ENCODE peak calls at places on chromosomes 13 and 19, in ten cellular contexts. W is GM23338, O is breast epithelium, Z is nucleus accumbens, U is colonic mucosa, A is astrocyte, E is psoas muscle, L is left ventricle myocardium superior, D is H7, V is cardiac fibroblast. X is an unnamed sample.

GRCh38 chr13:94657167-94657566 is 55.2 kb downstream of the SOX21 start:
- DNase-seq in W (no peak), O (no peak), Z (no peak), U (no peak), A (peak; percentile 33), E (no peak), L (no peak), D (no peak), V (peak; percentile 66), X (no peak)

GRCh38 chr19:38728752-38729541 is 15.3 kb downstream of the CAPN12 start:
- DNase-seq in W (no peak), O (no peak), Z (no peak), U (no peak), A (no peak), E (peak; percentile 50), L (peak; percentile 34), D (no peak), V (no peak), X (no peak)

GRCh38 chr19:45798995-45799517 is 6.4 kb upstream of the DMWD start:
- DNase-seq in W (peak; percentile 78), O (no peak), Z (no peak), U (no peak), A (peak; percentile 69), E (peak; percentile 80), L (peak; percentile 68), D (peak; percentile 94), V (peak; percentile 80), X (peak; percentile 60)

GRCh38 chr13:43355774-43356173 is 332.4 kb downstream of the DNAJC15 start:
- DNase-seq in W (no peak), O (no peak), Z (no peak), U (no peak), A (no peak), E (no peak), L (no peak), D (no peak), V (no peak), X (no peak)

GRCh38 chr13:36509369-36509768 is 77.1 kb downstream of the CCNA1 start:
- DNase-seq in W (peak; percentile 80), O (no peak), Z (no peak), U (no peak), A (no peak), E (no peak), L (no peak), D (peak; percentile 38), V (no peak), X (no peak)

GRCh38 chr19:20179946-20180345 is 12.9 kb downstream of the ZNF486 start:
- DNase-seq in W (no peak), O (no peak), Z (no peak), U (no peak), A (peak; percentile 1), E (no peak), L (no peak), D (no peak), V (peak; percentile 18), X (no peak)

GRCh38 chr13:110897024-110897423 is 17.8 kb downstream of the ANKRD10 start:
- DNase-seq in W (no peak), O (no peak), Z (no peak), U (no peak), A (no peak), E (no peak), L (no peak), D (no peak), V (no peak), X (no peak)

GRCh38 chr13:98842858-98843481 is 90.5 kb upstream of the SLC15A1 start:
- DNase-seq in W (peak; percentile 89), O (no peak), Z (peak; percentile 38), U (peak; percentile 72), A (peak; percentile 48), E (peak; percentile 82), L (peak; percentile 64), D (peak; percentile 57), V (peak; percentile 86), X (peak; percentile 70)

GRCh38 chr13:19810996-19811881 is 28.5 kb upstream of the PSPC1 start:
- DNase-seq in W (no peak), O (no peak), Z (no peak), U (no peak), A (no peak), E (no peak), L (no peak), D (no peak), V (peak; percentile 22), X (no peak)

GRCh38 chr13:58979851-58980250 is 1183.9 kb downstream of the DIAPH3 start:
- DNase-seq in W (no peak), O (no peak), Z (no peak), U (no peak), A (no peak), E (no peak), L (no peak), D (no peak), V (no peak), X (no peak)

GRCh38 chr19:18562086-18562485 is 4.4 kb downstream of the KXD1 start:
- DNase-seq in W (no peak), O (no peak), Z (no peak), U (no peak), A (peak; percentile 47), E (peak; percentile 66), L (peak; percentile 53), D (no peak), V (peak; percentile 56), X (no peak)

GRCh38 chr13:112982281-112983041 is 13.4 kb downstream of the MCF2L start:
- DNase-seq in W (no peak), O (no peak), Z (no peak), U (no peak), A (no peak), E (no peak), L (peak; percentile 29), D (no peak), V (no peak), X (no peak)

GRCh38 chr19:48415395-48415794 is 21.9 kb downstream of the GRIN2D start:
- DNase-seq in W (peak; percentile 99), O (no peak), Z (peak; percentile 31), U (peak; percentile 95), A (peak; percentile 30), E (peak; percentile 86), L (peak; percentile 82), D (peak; percentile 93), V (peak; percentile 58), X (peak; percentile 17)

GRCh38 chr19:10603873-10604459 is 16.9 kb upstream of the AP1M2 start:
- DNase-seq in W (no peak), O (no peak), Z (no peak), U (no peak), A (no peak), E (no peak), L (no peak), D (no peak), V (peak; percentile 38), X (peak; percentile 23)

GRCh38 chr13:101917833-101918755 is 465.6 kb downstream of the ITGBL1 start:
- DNase-seq in W (peak; percentile 67), O (no peak), Z (no peak), U (no peak), A (no peak), E (no peak), L (no peak), D (peak; percentile 51), V (no peak), X (no peak)

GRCh38 chr13:47908200-47908902 is 92.7 kb downstream of the SUCLA2 start:
- DNase-seq in W (no peak), O (no peak), Z (no peak), U (no peak), A (peak; percentile 80), E (no peak), L (no peak), D (no peak), V (peak; percentile 33), X (no peak)

GRCh38 chr13:61286148-61286745 is 129.4 kb downstream of the PCDH20 start:
- DNase-seq in W (peak; percentile 66), O (no peak), Z (no peak), U (no peak), A (no peak), E (no peak), L (no peak), D (peak; percentile 9), V (no peak), X (no peak)

GRCh38 chr13:27425151-27425917 is 915 bp downstream of the GTF3A start:
- DNase-seq in W (no peak), O (no peak), Z (no peak), U (peak; percentile 40), A (peak; percentile 6), E (no peak), L (no peak), D (no peak), V (peak; percentile 19), X (peak; percentile 36)

GRCh38 chr19:11481777-11482383 is 1.0 kb upstream of the ELAVL3 start:
- DNase-seq in W (peak; percentile 95), O (no peak), Z (peak; percentile 96), U (peak; percentile 51), A (peak; percentile 70), E (peak; percentile 83), L (peak; percentile 80), D (peak; percentile 95), V (peak; percentile 87), X (peak; percentile 95)

GRCh38 chr19:45362291-45362690 is 8.1 kb downstream of the ERCC2 start:
- DNase-seq in W (no peak), O (no peak), Z (no peak), U (no peak), A (no peak), E (no peak), L (no peak), D (peak; percentile 39), V (no peak), X (no peak)

GRCh38 chr13:30306762-30307193 is 573 bp downstream of the KATNAL1 start:
- DNase-seq in W (peak; percentile 98), O (peak; percentile 91), Z (peak; percentile 89), U (peak; percentile 95), A (peak; percentile 80), E (peak; percentile 97), L (peak; percentile 95), D (peak; percentile 93), V (peak; percentile 94), X (peak; percentile 94)

GRCh38 chr19:30123109-30123508 is 181.1 kb downstream of the URI1 start:
- DNase-seq in W (no peak), O (no peak), Z (no peak), U (no peak), A (no peak), E (no peak), L (no peak), D (no peak), V (no peak), X (no peak)

GRCh38 chr19:41914191-41914834 is 13.9 kb downstream of the ERFL start:
- DNase-seq in W (no peak), O (no peak), Z (no peak), U (no peak), A (no peak), E (no peak), L (no peak), D (no peak), V (no peak), X (no peak)

GRCh38 chr19:6534451-6535093 is 3.7 kb downstream of the TNFSF9 start:
- DNase-seq in W (peak; percentile 65), O (no peak), Z (no peak), U (no peak), A (no peak), E (no peak), L (no peak), D (peak; percentile 80), V (no peak), X (no peak)

GRCh38 chr13:79457948-79458347 is 23.0 kb upstream of the NDFIP2 start:
- DNase-seq in W (no peak), O (no peak), Z (no peak), U (no peak), A (peak; percentile 78), E (no peak), L (no peak), D (no peak), V (peak; percentile 89), X (no peak)

GRCh38 chr13:73133536-73133935 is 74.7 kb downstream of the KLF5 start:
- DNase-seq in W (no peak), O (no peak), Z (no peak), U (peak; percentile 85), A (peak; percentile 23), E (no peak), L (no peak), D (no peak), V (peak; percentile 14), X (no peak)

GRCh38 chr13:98273824-98274786 is 97.0 kb upstream of the RNF113B start:
- DNase-seq in W (peak; percentile 71), O (no peak), Z (no peak), U (no peak), A (no peak), E (no peak), L (no peak), D (peak; percentile 64), V (no peak), X (no peak)

GRCh38 chr13:36919206-36919832 is 719 bp downstream of the SMAD9 start:
- DNase-seq in W (peak; percentile 76), O (no peak), Z (peak; percentile 24), U (peak; percentile 33), A (peak; percentile 18), E (no peak), L (peak; percentile 50), D (peak; percentile 81), V (peak; percentile 4), X (peak; percentile 37)